ENCODE peak calls at places on chromosomes 6 and 20, in seven cellular contexts. K, D, W, M, Y, J and S are unnamed samples.

GRCh38 chr20:26167499-26167898 is 470.8 kb upstream of the ZNF337 start:
- DNase-seq in K (no peak), D (no peak), W (no peak), M (no peak), Y (no peak), J (no peak), S (no peak)

GRCh38 chr6:168232528-168232927 is 87.0 kb downstream of the DACT2 start:
- DNase-seq in K (no peak), D (no peak), W (no peak), M (no peak), Y (no peak), J (no peak), S (no peak)

GRCh38 chr6:37820713-37821069 is 1.2 kb downstream of the ZFAND3 start:
- DNase-seq in K (no peak), D (no peak), W (no peak), M (no peak), Y (no peak), J (no peak), S (no peak)

GRCh38 chr6:82114748-82115147 is 132.8 kb downstream of the IBTK start:
- DNase-seq in K (no peak), D (no peak), W (no peak), M (no peak), Y (no peak), J (no peak), S (no peak)

GRCh38 chr20:25011261-25011660 is 18.7 kb upstream of the APMAP start:
- DNase-seq in K (peak; percentile 11), D (no peak), W (no peak), M (no peak), Y (no peak), J (no peak), S (no peak)

GRCh38 chr6:115460913-115461312 is 599.8 kb downstream of the FRK start:
- DNase-seq in K (no peak), D (no peak), W (no peak), M (no peak), Y (no peak), J (no peak), S (no peak)

GRCh38 chr6:27753668-27754407 is 158.4 kb downstream of the OR2B2 start:
- DNase-seq in K (peak; percentile 37), D (peak; percentile 71), W (peak; percentile 58), M (peak; percentile 26), Y (peak; percentile 85), J (peak; percentile 52), S (peak; percentile 71)

GRCh38 chr6:170371588-170371987 is 65.0 kb downstream of the FAM120B start:
- DNase-seq in K (no peak), D (no peak), W (no peak), M (no peak), Y (no peak), J (no peak), S (no peak)

GRCh38 chr20:40489886-40490285 is 199.2 kb downstream of the MAFB start:
- DNase-seq in K (no peak), D (no peak), W (peak; percentile 81), M (no peak), Y (no peak), J (no peak), S (no peak)

GRCh38 chr20:63658749-63659187 is 656 bp downstream of the RTEL1 start:
- DNase-seq in K (no peak), D (no peak), W (no peak), M (no peak), Y (no peak), J (no peak), S (no peak)

GRCh38 chr6:52394251-52394666 is 25.9 kb upstream of the EFHC1 start:
- DNase-seq in K (no peak), D (no peak), W (no peak), M (no peak), Y (no peak), J (no peak), S (no peak)

GRCh38 chr6:146670161-146670560 is 71.4 kb downstream of the ADGB start:
- DNase-seq in K (no peak), D (no peak), W (no peak), M (no peak), Y (no peak), J (no peak), S (no peak)

GRCh38 chr6:30340589-30341054 is 4.3 kb upstream of the RPP21 start:
- DNase-seq in K (no peak), D (no peak), W (no peak), M (no peak), Y (no peak), J (no peak), S (no peak)

GRCh38 chr20:47610247-47610944 is 108.7 kb downstream of the NCOA3 start:
- DNase-seq in K (peak; percentile 74), D (peak; percentile 69), W (peak; percentile 28), M (no peak), Y (peak; percentile 47), J (no peak), S (peak; percentile 62)

GRCh38 chr6:17820055-17820454 is 113.3 kb upstream of the NUP153 start:
- DNase-seq in K (no peak), D (no peak), W (no peak), M (no peak), Y (no peak), J (no peak), S (no peak)

GRCh38 chr20:51174536-51174935 is 151.6 kb upstream of the KCNG1 start:
- DNase-seq in K (no peak), D (no peak), W (no peak), M (no peak), Y (no peak), J (no peak), S (no peak)

GRCh38 chr6:126743051-126743450 is 375.4 kb upstream of the RSPO3 start:
- DNase-seq in K (no peak), D (no peak), W (no peak), M (no peak), Y (no peak), J (no peak), S (no peak)

GRCh38 chr6:168359794-168360193 is 40.2 kb upstream of the DACT2 start:
- DNase-seq in K (no peak), D (no peak), W (no peak), M (no peak), Y (no peak), J (no peak), S (no peak)

GRCh38 chr6:120826253-120826652 is 508.0 kb downstream of the TBC1D32 start:
- DNase-seq in K (no peak), D (no peak), W (peak; percentile 7), M (peak; percentile 20), Y (peak; percentile 1), J (no peak), S (no peak)

GRCh38 chr20:5270608-5271007 is 46.1 kb downstream of the PROKR2 start:
- DNase-seq in K (no peak), D (no peak), W (no peak), M (no peak), Y (no peak), J (no peak), S (no peak)

GRCh38 chr20:17571153-17571527 is 1.3 kb downstream of the DSTN start:
- DNase-seq in K (no peak), D (peak; percentile 55), W (no peak), M (no peak), Y (no peak), J (no peak), S (no peak)

GRCh38 chr20:25576783-25577530 is 8.4 kb downstream of the NINL start:
- DNase-seq in K (no peak), D (no peak), W (no peak), M (no peak), Y (no peak), J (no peak), S (no peak)

GRCh38 chr20:50762435-50763201 is 31.2 kb downstream of the PARD6B start:
- DNase-seq in K (peak; percentile 66), D (no peak), W (peak; percentile 38), M (peak; percentile 91), Y (no peak), J (peak; percentile 82), S (peak; percentile 47)

GRCh38 chr6:48744948-48745347 is 634.0 kb upstream of the PTCHD4 start:
- DNase-seq in K (no peak), D (no peak), W (no peak), M (no peak), Y (no peak), J (no peak), S (no peak)

GRCh38 chr20:3247638-3248037 is 8.6 kb upstream of the SLC4A11 start:
- DNase-seq in K (no peak), D (no peak), W (no peak), M (no peak), Y (no peak), J (no peak), S (no peak)

GRCh38 chr6:152293404-152293803 is 343.8 kb downstream of the SYNE1 start:
- DNase-seq in K (no peak), D (no peak), W (no peak), M (no peak), Y (no peak), J (peak; percentile 34), S (peak; percentile 34)

GRCh38 chr6:31120151-31120915 is at the start of gene CDSN:
- DNase-seq in K (no peak), D (no peak), W (no peak), M (no peak), Y (no peak), J (no peak), S (no peak)

GRCh38 chr6:167087857-167088256 is 35.0 kb upstream of the CCR6 start:
- DNase-seq in K (no peak), D (no peak), W (no peak), M (no peak), Y (no peak), J (no peak), S (no peak)

GRCh38 chr6:53746442-53747103 is 48.2 kb upstream of the LRRC1 start:
- DNase-seq in K (no peak), D (no peak), W (peak; percentile 87), M (peak; percentile 56), Y (no peak), J (no peak), S (no peak)

GRCh38 chr6:35081426-35081851 is 59.7 kb downstream of the TCP11 start:
- DNase-seq in K (peak; percentile 21), D (no peak), W (peak; percentile 34), M (no peak), Y (no peak), J (no peak), S (peak; percentile 10)